ENCODE peak calls at places on chromosomes 13 and 19, in ten cellular contexts. One of them, this sample, is unnamed.

GRCh38 chr13:30618938-30619289 is 1.2 kb downstream of the USPL1 start:
- DNase-seq in mesendoderm: no peak
- DNase-seq in activated T-cell treated with anti-CD3 and anti-CD28 coated beads for 1 hour: no peak
- DNase-seq in AML-193: peak
- DNase-seq in uterus: no peak
- DNase-seq in Right ventricle myocardium superior: no peak
- DNase-seq in iris pigment epithelial cell: no peak
- DNase-seq in stimulated activated CD8-positive, alpha-beta memory T cell treated with anti-CD3 and anti-CD28 coated beads, Interleukin-4, amount 100 ng/mL, for 48 hours: no peak
- DNase-seq in left ventricle myocardium superior: no peak
- DNase-seq in CD8-positive, alpha-beta memory T cell: no peak
- DNase-seq in this sample: no peak

GRCh38 chr19:46840157-46840942 is 10.3 kb downstream of the AP2S1 start:
- DNase-seq in mesendoderm: peak
- DNase-seq in activated T-cell treated with anti-CD3 and anti-CD28 coated beads for 1 hour: peak
- DNase-seq in AML-193: peak
- DNase-seq in uterus: peak
- DNase-seq in Right ventricle myocardium superior: peak
- DNase-seq in iris pigment epithelial cell: peak
- DNase-seq in stimulated activated CD8-positive, alpha-beta memory T cell treated with anti-CD3 and anti-CD28 coated beads, Interleukin-4, amount 100 ng/mL, for 48 hours: peak
- DNase-seq in left ventricle myocardium superior: peak
- DNase-seq in CD8-positive, alpha-beta memory T cell: peak
- DNase-seq in this sample: peak

GRCh38 chr19:13037161-13037560 is 41.9 kb downstream of the NFIX start:
- DNase-seq in mesendoderm: peak
- DNase-seq in activated T-cell treated with anti-CD3 and anti-CD28 coated beads for 1 hour: no peak
- DNase-seq in AML-193: no peak
- DNase-seq in uterus: no peak
- DNase-seq in Right ventricle myocardium superior: no peak
- DNase-seq in iris pigment epithelial cell: peak
- DNase-seq in stimulated activated CD8-positive, alpha-beta memory T cell treated with anti-CD3 and anti-CD28 coated beads, Interleukin-4, amount 100 ng/mL, for 48 hours: no peak
- DNase-seq in left ventricle myocardium superior: peak
- DNase-seq in CD8-positive, alpha-beta memory T cell: no peak
- DNase-seq in this sample: no peak

GRCh38 chr19:42216653-42217521 is 590 bp downstream of the DEDD2 start:
- DNase-seq in mesendoderm: peak
- DNase-seq in activated T-cell treated with anti-CD3 and anti-CD28 coated beads for 1 hour: no peak
- DNase-seq in AML-193: no peak
- DNase-seq in uterus: peak
- DNase-seq in Right ventricle myocardium superior: peak
- DNase-seq in iris pigment epithelial cell: peak
- DNase-seq in stimulated activated CD8-positive, alpha-beta memory T cell treated with anti-CD3 and anti-CD28 coated beads, Interleukin-4, amount 100 ng/mL, for 48 hours: peak
- DNase-seq in left ventricle myocardium superior: peak
- DNase-seq in CD8-positive, alpha-beta memory T cell: peak
- DNase-seq in this sample: no peak

GRCh38 chr19:44959691-44960090 is 4.5 kb downstream of the CLPTM1 start:
- DNase-seq in mesendoderm: peak
- DNase-seq in activated T-cell treated with anti-CD3 and anti-CD28 coated beads for 1 hour: no peak
- DNase-seq in AML-193: no peak
- DNase-seq in uterus: no peak
- DNase-seq in Right ventricle myocardium superior: no peak
- DNase-seq in iris pigment epithelial cell: no peak
- DNase-seq in stimulated activated CD8-positive, alpha-beta memory T cell treated with anti-CD3 and anti-CD28 coated beads, Interleukin-4, amount 100 ng/mL, for 48 hours: no peak
- DNase-seq in left ventricle myocardium superior: no peak
- DNase-seq in CD8-positive, alpha-beta memory T cell: no peak
- DNase-seq in this sample: no peak

GRCh38 chr19:19329199-19329598 is 8.6 kb downstream of the MAU2 start:
- DNase-seq in mesendoderm: no peak
- DNase-seq in activated T-cell treated with anti-CD3 and anti-CD28 coated beads for 1 hour: no peak
- DNase-seq in AML-193: peak
- DNase-seq in uterus: no peak
- DNase-seq in Right ventricle myocardium superior: no peak
- DNase-seq in iris pigment epithelial cell: no peak
- DNase-seq in stimulated activated CD8-positive, alpha-beta memory T cell treated with anti-CD3 and anti-CD28 coated beads, Interleukin-4, amount 100 ng/mL, for 48 hours: no peak
- DNase-seq in left ventricle myocardium superior: no peak
- DNase-seq in CD8-positive, alpha-beta memory T cell: no peak
- DNase-seq in this sample: no peak

GRCh38 chr13:46383383-46383782 is 3.7 kb downstream of the RUBCNL start:
- DNase-seq in mesendoderm: no peak
- DNase-seq in activated T-cell treated with anti-CD3 and anti-CD28 coated beads for 1 hour: no peak
- DNase-seq in AML-193: no peak
- DNase-seq in uterus: no peak
- DNase-seq in Right ventricle myocardium superior: no peak
- DNase-seq in iris pigment epithelial cell: no peak
- DNase-seq in stimulated activated CD8-positive, alpha-beta memory T cell treated with anti-CD3 and anti-CD28 coated beads, Interleukin-4, amount 100 ng/mL, for 48 hours: no peak
- DNase-seq in left ventricle myocardium superior: no peak
- DNase-seq in CD8-positive, alpha-beta memory T cell: no peak
- DNase-seq in this sample: no peak

GRCh38 chr13:33323766-33324525 is 38.4 kb upstream of the STARD13 start:
- DNase-seq in mesendoderm: no peak
- DNase-seq in activated T-cell treated with anti-CD3 and anti-CD28 coated beads for 1 hour: no peak
- DNase-seq in AML-193: no peak
- DNase-seq in uterus: no peak
- DNase-seq in Right ventricle myocardium superior: no peak
- DNase-seq in iris pigment epithelial cell: peak
- DNase-seq in stimulated activated CD8-positive, alpha-beta memory T cell treated with anti-CD3 and anti-CD28 coated beads, Interleukin-4, amount 100 ng/mL, for 48 hours: no peak
- DNase-seq in left ventricle myocardium superior: no peak
- DNase-seq in CD8-positive, alpha-beta memory T cell: no peak
- DNase-seq in this sample: no peak

GRCh38 chr13:40706439-40706838 is 40.0 kb upstream of the FOXO1 start:
- DNase-seq in mesendoderm: no peak
- DNase-seq in activated T-cell treated with anti-CD3 and anti-CD28 coated beads for 1 hour: no peak
- DNase-seq in AML-193: no peak
- DNase-seq in uterus: no peak
- DNase-seq in Right ventricle myocardium superior: no peak
- DNase-seq in iris pigment epithelial cell: no peak
- DNase-seq in stimulated activated CD8-positive, alpha-beta memory T cell treated with anti-CD3 and anti-CD28 coated beads, Interleukin-4, amount 100 ng/mL, for 48 hours: no peak
- DNase-seq in left ventricle myocardium superior: no peak
- DNase-seq in CD8-positive, alpha-beta memory T cell: no peak
- DNase-seq in this sample: no peak

GRCh38 chr13:20274466-20274865 is 42.3 kb upstream of the GJB6 start:
- DNase-seq in mesendoderm: no peak
- DNase-seq in activated T-cell treated with anti-CD3 and anti-CD28 coated beads for 1 hour: no peak
- DNase-seq in AML-193: no peak
- DNase-seq in uterus: no peak
- DNase-seq in Right ventricle myocardium superior: no peak
- DNase-seq in iris pigment epithelial cell: no peak
- DNase-seq in stimulated activated CD8-positive, alpha-beta memory T cell treated with anti-CD3 and anti-CD28 coated beads, Interleukin-4, amount 100 ng/mL, for 48 hours: no peak
- DNase-seq in left ventricle myocardium superior: no peak
- DNase-seq in CD8-positive, alpha-beta memory T cell: no peak
- DNase-seq in this sample: no peak

GRCh38 chr19:435056-435706 is 25.7 kb downstream of the SHC2 start:
- DNase-seq in mesendoderm: no peak
- DNase-seq in activated T-cell treated with anti-CD3 and anti-CD28 coated beads for 1 hour: no peak
- DNase-seq in AML-193: no peak
- DNase-seq in uterus: no peak
- DNase-seq in Right ventricle myocardium superior: no peak
- DNase-seq in iris pigment epithelial cell: no peak
- DNase-seq in stimulated activated CD8-positive, alpha-beta memory T cell treated with anti-CD3 and anti-CD28 coated beads, Interleukin-4, amount 100 ng/mL, for 48 hours: no peak
- DNase-seq in left ventricle myocardium superior: no peak
- DNase-seq in CD8-positive, alpha-beta memory T cell: no peak
- DNase-seq in this sample: no peak